ENCODE peak calls at places on chromosome 20, in seven cellular contexts. One of them, this sample, is unnamed.

GRCh38 chr20:31845300-31845863 is at the start of gene FOXS1:
- ATAC-seq in central memory CD8-positive, alpha-beta T cell: no peak
- ATAC-seq in activated T-cell treated with anti-CD3 and anti-CD28 coated beads, Interleukin-2, amount 50 U/mL, for 4 hours: no peak
- ATAC-seq in lower lobe of right lung: no peak
- ATAC-seq in activated naive CD4-positive, alpha-beta T cell treated with anti-CD3 and anti-CD28 coated beads, Interleukin-2, amount 50 U/mL, for 72 hours: no peak
- ATAC-seq in left cardiac atrium: peak
- ATAC-seq in activated CD4-positive, CD25-positive, alpha-beta regulatory T cell treated with anti-CD3 and anti-CD28 coated beads, Interleukin-2, amount 50 U/mL, for 24 hours: no peak
- ATAC-seq in this sample: no peak

GRCh38 chr20:25437153-25437581 is 29.7 kb downstream of the GINS1 start:
- ATAC-seq in left cardiac atrium: peak
- ATAC-seq in activated T-cell treated with anti-CD3 and anti-CD28 coated beads, Interleukin-2, amount 50 U/mL, for 4 hours: no peak
- ATAC-seq in lower lobe of right lung: peak
- ATAC-seq in central memory CD8-positive, alpha-beta T cell: no peak
- ATAC-seq in activated CD4-positive, CD25-positive, alpha-beta regulatory T cell treated with anti-CD3 and anti-CD28 coated beads, Interleukin-2, amount 50 U/mL, for 24 hours: no peak
- ATAC-seq in activated naive CD4-positive, alpha-beta T cell treated with anti-CD3 and anti-CD28 coated beads, Interleukin-2, amount 50 U/mL, for 72 hours: no peak
- ATAC-seq in this sample: no peak

GRCh38 chr20:50129662-50130345 is 16.9 kb upstream of the UBE2V1 start:
- ATAC-seq in lower lobe of right lung: no peak
- ATAC-seq in central memory CD8-positive, alpha-beta T cell: no peak
- ATAC-seq in activated naive CD4-positive, alpha-beta T cell treated with anti-CD3 and anti-CD28 coated beads, Interleukin-2, amount 50 U/mL, for 72 hours: peak
- ATAC-seq in left cardiac atrium: no peak
- ATAC-seq in activated T-cell treated with anti-CD3 and anti-CD28 coated beads, Interleukin-2, amount 50 U/mL, for 4 hours: peak
- ATAC-seq in activated CD4-positive, CD25-positive, alpha-beta regulatory T cell treated with anti-CD3 and anti-CD28 coated beads, Interleukin-2, amount 50 U/mL, for 24 hours: no peak
- ATAC-seq in this sample: peak

GRCh38 chr20:35974256-35974655 is 5.9 kb downstream of the CNBD2 start:
- ATAC-seq in activated T-cell treated with anti-CD3 and anti-CD28 coated beads, Interleukin-2, amount 50 U/mL, for 4 hours: no peak
- ATAC-seq in activated CD4-positive, CD25-positive, alpha-beta regulatory T cell treated with anti-CD3 and anti-CD28 coated beads, Interleukin-2, amount 50 U/mL, for 24 hours: no peak
- ATAC-seq in activated naive CD4-positive, alpha-beta T cell treated with anti-CD3 and anti-CD28 coated beads, Interleukin-2, amount 50 U/mL, for 72 hours: no peak
- ATAC-seq in left cardiac atrium: no peak
- ATAC-seq in central memory CD8-positive, alpha-beta T cell: no peak
- ATAC-seq in lower lobe of right lung: no peak
- ATAC-seq in this sample: no peak

GRCh38 chr20:29300579-29301551 is 1956.6 kb upstream of the DEFB115 start:
- ATAC-seq in activated T-cell treated with anti-CD3 and anti-CD28 coated beads, Interleukin-2, amount 50 U/mL, for 4 hours: no peak
- ATAC-seq in activated CD4-positive, CD25-positive, alpha-beta regulatory T cell treated with anti-CD3 and anti-CD28 coated beads, Interleukin-2, amount 50 U/mL, for 24 hours: no peak
- ATAC-seq in central memory CD8-positive, alpha-beta T cell: no peak
- ATAC-seq in lower lobe of right lung: peak
- ATAC-seq in activated naive CD4-positive, alpha-beta T cell treated with anti-CD3 and anti-CD28 coated beads, Interleukin-2, amount 50 U/mL, for 72 hours: no peak
- ATAC-seq in left cardiac atrium: no peak
- ATAC-seq in this sample: no peak

GRCh38 chr20:10856237-10856636 is 182.4 kb upstream of the JAG1 start:
- ATAC-seq in central memory CD8-positive, alpha-beta T cell: no peak
- ATAC-seq in activated CD4-positive, CD25-positive, alpha-beta regulatory T cell treated with anti-CD3 and anti-CD28 coated beads, Interleukin-2, amount 50 U/mL, for 24 hours: no peak
- ATAC-seq in activated naive CD4-positive, alpha-beta T cell treated with anti-CD3 and anti-CD28 coated beads, Interleukin-2, amount 50 U/mL, for 72 hours: no peak
- ATAC-seq in activated T-cell treated with anti-CD3 and anti-CD28 coated beads, Interleukin-2, amount 50 U/mL, for 4 hours: no peak
- ATAC-seq in lower lobe of right lung: no peak
- ATAC-seq in left cardiac atrium: no peak
- ATAC-seq in this sample: no peak

GRCh38 chr20:43938017-43938655 is 23.5 kb downstream of the TOX2 start:
- ATAC-seq in lower lobe of right lung: no peak
- ATAC-seq in central memory CD8-positive, alpha-beta T cell: no peak
- ATAC-seq in activated T-cell treated with anti-CD3 and anti-CD28 coated beads, Interleukin-2, amount 50 U/mL, for 4 hours: no peak
- ATAC-seq in activated naive CD4-positive, alpha-beta T cell treated with anti-CD3 and anti-CD28 coated beads, Interleukin-2, amount 50 U/mL, for 72 hours: no peak
- ATAC-seq in left cardiac atrium: peak
- ATAC-seq in activated CD4-positive, CD25-positive, alpha-beta regulatory T cell treated with anti-CD3 and anti-CD28 coated beads, Interleukin-2, amount 50 U/mL, for 24 hours: no peak
- ATAC-seq in this sample: no peak

GRCh38 chr20:40812415-40813212 is 123.6 kb upstream of the MAFB start:
- ATAC-seq in lower lobe of right lung: no peak
- ATAC-seq in activated T-cell treated with anti-CD3 and anti-CD28 coated beads, Interleukin-2, amount 50 U/mL, for 4 hours: no peak
- ATAC-seq in central memory CD8-positive, alpha-beta T cell: no peak
- ATAC-seq in activated naive CD4-positive, alpha-beta T cell treated with anti-CD3 and anti-CD28 coated beads, Interleukin-2, amount 50 U/mL, for 72 hours: no peak
- ATAC-seq in activated CD4-positive, CD25-positive, alpha-beta regulatory T cell treated with anti-CD3 and anti-CD28 coated beads, Interleukin-2, amount 50 U/mL, for 24 hours: no peak
- ATAC-seq in left cardiac atrium: no peak
- ATAC-seq in this sample: no peak

GRCh38 chr20:46519678-46520077 is 6.3 kb upstream of the ZNF334 start:
- ATAC-seq in activated CD4-positive, CD25-positive, alpha-beta regulatory T cell treated with anti-CD3 and anti-CD28 coated beads, Interleukin-2, amount 50 U/mL, for 24 hours: peak
- ATAC-seq in central memory CD8-positive, alpha-beta T cell: no peak
- ATAC-seq in activated naive CD4-positive, alpha-beta T cell treated with anti-CD3 and anti-CD28 coated beads, Interleukin-2, amount 50 U/mL, for 72 hours: no peak
- ATAC-seq in left cardiac atrium: no peak
- ATAC-seq in lower lobe of right lung: no peak
- ATAC-seq in activated T-cell treated with anti-CD3 and anti-CD28 coated beads, Interleukin-2, amount 50 U/mL, for 4 hours: no peak
- ATAC-seq in this sample: no peak

GRCh38 chr20:32019156-32019510 is 8.9 kb downstream of the CCM2L start:
- ATAC-seq in left cardiac atrium: peak
- ATAC-seq in activated CD4-positive, CD25-positive, alpha-beta regulatory T cell treated with anti-CD3 and anti-CD28 coated beads, Interleukin-2, amount 50 U/mL, for 24 hours: no peak
- ATAC-seq in activated T-cell treated with anti-CD3 and anti-CD28 coated beads, Interleukin-2, amount 50 U/mL, for 4 hours: no peak
- ATAC-seq in lower lobe of right lung: no peak
- ATAC-seq in activated naive CD4-positive, alpha-beta T cell treated with anti-CD3 and anti-CD28 coated beads, Interleukin-2, amount 50 U/mL, for 72 hours: no peak
- ATAC-seq in central memory CD8-positive, alpha-beta T cell: no peak
- ATAC-seq in this sample: peak

GRCh38 chr20:63829943-63830820 is 882 bp downstream of the ZBTB46 start:
- ATAC-seq in activated CD4-positive, CD25-positive, alpha-beta regulatory T cell treated with anti-CD3 and anti-CD28 coated beads, Interleukin-2, amount 50 U/mL, for 24 hours: no peak
- ATAC-seq in left cardiac atrium: no peak
- ATAC-seq in activated T-cell treated with anti-CD3 and anti-CD28 coated beads, Interleukin-2, amount 50 U/mL, for 4 hours: no peak
- ATAC-seq in lower lobe of right lung: no peak
- ATAC-seq in activated naive CD4-positive, alpha-beta T cell treated with anti-CD3 and anti-CD28 coated beads, Interleukin-2, amount 50 U/mL, for 72 hours: no peak
- ATAC-seq in central memory CD8-positive, alpha-beta T cell: no peak
- ATAC-seq in this sample: peak

This sample was measured in activated T-helper 17 cell treated with anti-CD3 and anti-CD28 coated beads, Interleukin-2, amount 50 U/mL, for 72 hours.